ENCODE peak calls at places on chromosomes 6 and 20, in four cellular contexts. One of them, this sample, is unnamed. For H3K36me3, the result is how much of the 10 kb centered on the place peaks cover.

GRCh38 chr6:71855406-71855805 is 30.9 kb upstream of the RIMS1 start:
- DNase-seq in BE2C: no peak
- DNase-seq in HCT116: no peak
- DNase-seq in transverse colon: no peak
- DNase-seq in this sample: no peak

GRCh38 chr6:150057501-150057951 is 11.4 kb downstream of the ULBP3 start:
- DNase-seq in HCT116: no peak
- DNase-seq in BE2C: no peak
- DNase-seq in transverse colon: no peak
- DNase-seq in this sample: no peak

GRCh38 chr6:125639621-125640020 is 109.8 kb upstream of the HEY2 start:
- DNase-seq in BE2C: no peak
- DNase-seq in HCT116: no peak
- DNase-seq in transverse colon: no peak
- DNase-seq in this sample: no peak

GRCh38 chr6:122869437-122870024 is 80.5 kb downstream of the SMPDL3A start:
- DNase-seq in BE2C: peak
- DNase-seq in transverse colon: peak
- DNase-seq in HCT116: peak
- DNase-seq in this sample: no peak

GRCh38 chr6:148398686-148399085 is 56.0 kb downstream of the SASH1 start:
- DNase-seq in HCT116: no peak
- DNase-seq in BE2C: no peak
- DNase-seq in transverse colon: no peak
- DNase-seq in this sample: no peak

GRCh38 chr20:24609757-24610156 is 140.3 kb downstream of the SYNDIG1 start:
- DNase-seq in BE2C: no peak
- DNase-seq in transverse colon: no peak
- DNase-seq in HCT116: no peak
- DNase-seq in this sample: no peak

GRCh38 chr20:17870063-17870740 is 98.4 kb downstream of the SNX5 start:
- DNase-seq in transverse colon: no peak
- DNase-seq in HCT116: no peak
- DNase-seq in BE2C: no peak
- DNase-seq in this sample: no peak

GRCh38 chr20:35939264-35939663 is 15.0 kb downstream of the SCAND1 start:
- DNase-seq in HCT116: no peak
- DNase-seq in transverse colon: no peak
- DNase-seq in BE2C: no peak
- DNase-seq in this sample: no peak

GRCh38 chr6:36927691-36928546 is 26.6 kb upstream of the PI16 start:
- DNase-seq in BE2C: peak
- DNase-seq in transverse colon: peak
- DNase-seq in HCT116: no peak
- DNase-seq in this sample: no peak

GRCh38 chr6:90541221-90541620 is 45.7 kb downstream of the MAP3K7 start:
- DNase-seq in HCT116: no peak
- DNase-seq in transverse colon: no peak
- DNase-seq in BE2C: no peak
- DNase-seq in this sample: no peak

GRCh38 chr6:109799664-109800063 is 108.6 kb downstream of the FIG4 start:
- DNase-seq in HCT116: no peak
- DNase-seq in BE2C: no peak
- DNase-seq in transverse colon: no peak
- DNase-seq in this sample: no peak

GRCh38 chr6:125511809-125512341 is 210.1 kb upstream of the HDDC2 start:
- DNase-seq in HCT116: no peak
- DNase-seq in transverse colon: no peak
- DNase-seq in BE2C: peak
- DNase-seq in this sample: no peak

GRCh38 chr6:145704153-145704781 is 31.1 kb downstream of the EPM2A start:
- DNase-seq in BE2C: no peak
- DNase-seq in transverse colon: no peak
- DNase-seq in HCT116: no peak
- DNase-seq in this sample: no peak

GRCh38 chr20:11207749-11208502 is 534.1 kb upstream of the JAG1 start:
- DNase-seq in BE2C: no peak
- DNase-seq in transverse colon: no peak
- DNase-seq in HCT116: peak
- DNase-seq in this sample: peak

GRCh38 chr20:46070215-46070910 is 19.4 kb downstream of the NCOA5 start:
- DNase-seq in BE2C: no peak
- DNase-seq in HCT116: no peak
- DNase-seq in transverse colon: no peak
- DNase-seq in this sample: no peak

GRCh38 chr6:71367763-71368162 is 79.2 kb downstream of the OGFRL1 start:
- DNase-seq in HCT116: no peak
- DNase-seq in transverse colon: no peak
- DNase-seq in BE2C: no peak
- DNase-seq in this sample: no peak

GRCh38 chr20:50891138-50891537 is 40.1 kb downstream of the ADNP start:
- DNase-seq in transverse colon: no peak
- DNase-seq in HCT116: no peak
- DNase-seq in BE2C: no peak
- DNase-seq in this sample: no peak

GRCh38 chr6:28154357-28154756 is 12.7 kb downstream of the ZKSCAN8 start:
- DNase-seq in HCT116: no peak
- DNase-seq in BE2C: no peak
- DNase-seq in transverse colon: no peak
- DNase-seq in this sample: no peak

GRCh38 chr6:136641873-136642465 is 91.7 kb upstream of the MAP7 start:
- DNase-seq in BE2C: no peak
- DNase-seq in HCT116: no peak
- DNase-seq in transverse colon: no peak
- DNase-seq in this sample: no peak

GRCh38 chr20:16701296-16701695 is 28.5 kb upstream of the SNRPB2 start:
- DNase-seq in HCT116: peak
- DNase-seq in transverse colon: no peak
- DNase-seq in BE2C: peak
- DNase-seq in this sample: no peak

GRCh38 chr6:10269814-10270472 is 144.9 kb downstream of the TFAP2A start:
- DNase-seq in transverse colon: no peak
- DNase-seq in BE2C: no peak
- DNase-seq in HCT116: no peak
- DNase-seq in this sample: no peak

GRCh38 chr20:61757678-61758555 is 307.8 kb downstream of the TAF4 start:
- DNase-seq in BE2C: no peak
- DNase-seq in transverse colon: no peak
- DNase-seq in HCT116: no peak
- DNase-seq in this sample: no peak

GRCh38 chr6:24574809-24575208 is 71.2 kb downstream of the KIAA0319 start:
- DNase-seq in transverse colon: no peak
- DNase-seq in HCT116: no peak
- DNase-seq in BE2C: peak
- DNase-seq in this sample: no peak

GRCh38 chr20:47854687-47855212 is 69.5 kb upstream of the SULF2 start:
- DNase-seq in transverse colon: peak
- DNase-seq in BE2C: peak
- DNase-seq in HCT116: peak
- DNase-seq in this sample: no peak

GRCh38 chr20:62492711-62493110 is 16.9 kb upstream of the GATA5 start:
- DNase-seq in BE2C: no peak
- DNase-seq in transverse colon: no peak
- DNase-seq in HCT116: no peak
- DNase-seq in this sample: no peak

GRCh38 chr6:44486002-44486421 is 98.5 kb downstream of the CDC5L start:
- DNase-seq in transverse colon: no peak
- DNase-seq in HCT116: no peak
- DNase-seq in BE2C: no peak
- DNase-seq in this sample: no peak

GRCh38 chr6:95240514-95240913 is 336.8 kb upstream of the MANEA start:
- DNase-seq in BE2C: peak
- DNase-seq in HCT116: no peak
- DNase-seq in transverse colon: no peak
- DNase-seq in this sample: no peak

GRCh38 chr20:47686545-47686944 is 98.7 kb downstream of the SULF2 start:
- DNase-seq in HCT116: no peak
- DNase-seq in BE2C: no peak
- DNase-seq in transverse colon: no peak
- DNase-seq in this sample: no peak

GRCh38 chr6:159746759-159747158 is 15.1 kb upstream of the ACAT2 start:
- DNase-seq in BE2C: no peak
- DNase-seq in HCT116: no peak
- DNase-seq in transverse colon: no peak
- DNase-seq in this sample: no peak

GRCh38 chr20:57474191-57474590 is 50.7 kb downstream of the CTCFL start:
- DNase-seq in BE2C: no peak
- DNase-seq in HCT116: no peak
- DNase-seq in transverse colon: no peak
- DNase-seq in this sample: peak

GRCh38 chr6:107101661-107102413 is 13.5 kb downstream of the BEND3 start:
- DNase-seq in BE2C: no peak
- DNase-seq in transverse colon: no peak
- DNase-seq in HCT116: no peak
- DNase-seq in this sample: no peak

GRCh38 chr20:2742934-2743559 is 50.5 kb downstream of the EBF4 start:
- DNase-seq in transverse colon: peak
- DNase-seq in BE2C: peak
- DNase-seq in HCT116: peak
- DNase-seq in this sample: no peak

GRCh38 chr6:129644567-129645015 is 65.4 kb downstream of the ARHGAP18 start:
- DNase-seq in BE2C: no peak
- DNase-seq in HCT116: peak
- DNase-seq in transverse colon: no peak
- DNase-seq in this sample: no peak

GRCh38 chr20:23625236-23625964 is 12.4 kb downstream of the CST3 start:
- DNase-seq in BE2C: no peak
- DNase-seq in transverse colon: no peak
- DNase-seq in HCT116: no peak
- DNase-seq in this sample: no peak

GRCh38 chr6:49929340-49929739 is 34.6 kb downstream of the DEFB114 start:
- DNase-seq in BE2C: no peak
- DNase-seq in transverse colon: no peak
- DNase-seq in HCT116: no peak
- DNase-seq in this sample: no peak

GRCh38 chr6:90538651-90539050 is 48.2 kb downstream of the MAP3K7 start:
- DNase-seq in BE2C: no peak
- DNase-seq in HCT116: no peak
- DNase-seq in transverse colon: peak
- DNase-seq in this sample: no peak

GRCh38 chr6:15001511-15001910 is 244.4 kb upstream of the JARID2 start:
- DNase-seq in transverse colon: no peak
- DNase-seq in HCT116: no peak
- DNase-seq in BE2C: no peak
- DNase-seq in this sample: no peak

GRCh38 chr20:258269-258858 is 840 bp downstream of the DEFB132 start:
- DNase-seq in transverse colon: no peak
- DNase-seq in HCT116: no peak
- DNase-seq in BE2C: no peak
- DNase-seq in this sample: no peak

GRCh38 chr20:257419-257818 is at the start of gene DEFB132:
- DNase-seq in BE2C: peak
- DNase-seq in transverse colon: no peak
- DNase-seq in HCT116: no peak
- DNase-seq in this sample: no peak

GRCh38 chr20:263701-264100 is 6.2 kb downstream of the DEFB132 start:
- DNase-seq in transverse colon: no peak
- DNase-seq in HCT116: no peak
- DNase-seq in BE2C: no peak
- DNase-seq in this sample: no peak

GRCh38 chr20:259991-260390 is 2.5 kb downstream of the DEFB132 start:
- DNase-seq in transverse colon: no peak
- DNase-seq in BE2C: no peak
- DNase-seq in HCT116: no peak
- DNase-seq in this sample: no peak

DNA sequence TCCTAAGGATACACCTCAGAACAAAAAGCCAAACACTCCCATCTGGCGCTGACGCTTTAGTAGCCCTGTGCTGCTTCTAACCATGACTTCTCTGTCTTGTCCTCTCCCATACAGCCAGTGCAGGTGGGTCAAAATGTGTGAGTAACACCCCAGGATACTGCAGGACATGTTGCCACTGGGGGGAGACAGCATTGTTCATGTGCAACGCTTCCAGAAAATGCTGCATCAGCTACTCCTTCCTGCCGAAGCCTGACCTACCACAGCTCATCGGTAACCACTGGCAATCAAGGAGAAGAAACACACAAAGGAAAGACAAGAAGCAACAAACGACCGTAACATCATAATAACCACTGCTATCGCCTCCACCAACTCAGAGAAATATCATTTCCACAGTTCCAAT is 1.4 kb downstream of the DEFB132 start:
- DNase-seq in HCT116: peak
- DNase-seq in BE2C: no peak
- DNase-seq in transverse colon: no peak
- DNase-seq in this sample: no peak
- TF ChIP-seq CTCF in HCT116: peak
- TF ChIP-seq CTCF in BE2C: no peak
- TF ChIP-seq CTCF in transverse colon: no peak
- TF ChIP-seq CTCF in this sample: no peak

DNA sequence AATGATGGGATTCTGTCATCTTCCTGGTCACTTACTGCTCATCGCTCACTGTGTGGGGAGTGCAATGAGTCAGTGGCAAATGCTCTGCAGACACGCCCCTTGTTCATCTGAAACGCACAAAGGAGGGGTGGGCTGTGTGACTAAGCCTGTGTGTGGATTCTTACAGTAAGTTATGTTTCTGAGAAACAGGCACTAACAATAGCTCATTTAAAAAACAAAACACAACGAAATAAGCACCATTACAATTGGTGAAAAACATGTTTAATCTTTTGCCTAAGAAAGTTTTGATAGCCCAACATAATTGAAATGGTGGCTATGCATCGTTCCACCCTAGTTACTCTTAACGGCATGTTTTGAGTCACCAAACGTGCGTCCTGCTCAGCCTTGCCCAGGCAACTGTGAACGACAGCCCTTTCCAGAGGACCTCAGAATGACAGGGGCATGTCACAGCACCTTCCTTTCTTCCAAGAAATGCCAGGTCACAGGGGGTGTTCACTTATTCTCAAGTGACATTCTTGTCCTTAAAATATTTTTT is 118.4 kb upstream of the SGK1 start:
- DNase-seq in HCT116: peak
- DNase-seq in BE2C: peak
- DNase-seq in transverse colon: peak
- DNase-seq in this sample: peak
- H3K4me3 ChIP-seq in HCT116: peak
- H3K4me3 ChIP-seq in BE2C: peak
- H3K4me3 ChIP-seq in transverse colon: no peak
- H3K4me3 ChIP-seq in this sample: peak

DNA sequence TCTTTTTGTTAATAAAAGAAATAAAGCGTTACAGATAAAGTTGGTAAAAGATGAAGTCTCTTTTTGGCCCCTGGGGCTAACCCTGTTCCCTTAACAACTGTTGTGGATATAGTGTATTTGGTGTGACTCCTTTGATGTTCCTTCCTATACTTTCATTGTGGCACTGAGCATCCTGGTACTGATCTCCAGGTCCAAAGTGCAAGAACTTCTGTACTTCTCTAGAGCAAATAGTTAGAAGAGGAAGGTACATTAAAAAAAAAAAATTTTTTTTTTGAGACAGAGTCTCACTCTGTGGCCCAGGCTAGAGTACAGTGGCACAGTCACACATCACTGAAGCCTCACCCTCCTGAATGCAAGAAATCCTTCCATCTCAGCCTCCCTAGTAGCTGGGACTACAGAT is 6.2 kb downstream of the POFUT1 start:
- DNase-seq in BE2C: no peak
- DNase-seq in HCT116: no peak
- DNase-seq in transverse colon: no peak
- DNase-seq in this sample: no peak
- H3K36me3 ChIP-seq in BE2C: under half
- H3K36me3 ChIP-seq in HCT116: under half
- H3K36me3 ChIP-seq in transverse colon: under half
- H3K36me3 ChIP-seq in this sample: under half

GRCh38 chr6:40588070-40588384 is 863 bp upstream of the LRFN2 start:
- DNase-seq in HCT116: no peak
- DNase-seq in transverse colon: no peak
- DNase-seq in BE2C: no peak
- DNase-seq in this sample: no peak
- TF ChIP-seq CTCF in HCT116: no peak
- TF ChIP-seq CTCF in transverse colon: no peak
- TF ChIP-seq CTCF in BE2C: peak
- TF ChIP-seq CTCF in this sample: no peak

This sample was measured in ascending aorta.